ENCODE peak calls at places on chromosome 21, in ten cellular contexts. C is Calu3; A is ELR; E is activated naive CD4-positive, alpha-beta T cell; X is sciatic nerve; L is GM12892; T is NCI-H2107; B is cardiac muscle cell; M is stomach; G is NAMALWA. O is an unnamed sample.

GRCh38 chr21:33937931-33938339 is 22.3 kb upstream of the ATP5PO start:
- DNase-seq in C (no peak), A (no peak), E (no peak), X (no peak), L (no peak), T (no peak), B (peak), M (no peak), G (no peak), O (no peak)

GRCh38 chr21:45543710-45544448 is 1.6 kb upstream of the SLC19A1 start:
- DNase-seq in C (no peak), A (no peak), E (no peak), X (peak), L (peak), T (no peak), B (no peak), M (peak), G (no peak), O (no peak)

GRCh38 chr21:27219068-27219467 is 252.2 kb upstream of the ADAMTS5 start:
- DNase-seq in C (no peak), A (peak), E (no peak), X (no peak), L (no peak), T (no peak), B (peak), M (no peak), G (no peak), O (no peak)

GRCh38 chr21:41362605-41363369 is 960 bp downstream of the MX2 start:
- DNase-seq in C (no peak), A (no peak), E (no peak), X (no peak), L (no peak), T (no peak), B (no peak), M (no peak), G (no peak), O (no peak)

GRCh38 chr21:33202464-33203363 is 27.0 kb upstream of the IFNAR2 start:
- DNase-seq in C (peak), A (no peak), E (no peak), X (no peak), L (no peak), T (no peak), B (no peak), M (no peak), G (no peak), O (no peak)

GRCh38 chr21:25370311-25370744 is 237.0 kb downstream of the MRPL39 start:
- DNase-seq in C (peak), A (peak), E (no peak), X (no peak), L (no peak), T (no peak), B (peak), M (no peak), G (no peak), O (no peak)

GRCh38 chr21:46196733-46197132 is 12.5 kb upstream of the SPATC1L start:
- DNase-seq in C (no peak), A (no peak), E (no peak), X (peak), L (no peak), T (no peak), B (no peak), M (peak), G (no peak), O (no peak)

GRCh38 chr21:35366348-35367085 is 317.4 kb upstream of the RUNX1 start:
- DNase-seq in C (no peak), A (no peak), E (no peak), X (no peak), L (no peak), T (no peak), B (peak), M (no peak), G (no peak), O (no peak)

GRCh38 chr21:43726686-43727570 is 8.0 kb downstream of the PDXK start:
- DNase-seq in C (peak), A (no peak), E (no peak), X (no peak), L (no peak), T (no peak), B (no peak), M (no peak), G (no peak), O (no peak)

GRCh38 chr21:33019885-33020557 is 5.7 kb upstream of the OLIG2 start:
- DNase-seq in C (no peak), A (no peak), E (no peak), X (no peak), L (peak), T (no peak), B (no peak), M (no peak), G (no peak), O (no peak)

GRCh38 chr21:27362249-27362648 is 395.4 kb upstream of the ADAMTS5 start:
- DNase-seq in C (no peak), A (peak), E (no peak), X (no peak), L (no peak), T (no peak), B (peak), M (no peak), G (no peak), O (no peak)

GRCh38 chr21:42021751-42022430 is 11.7 kb upstream of the ZBTB21 start:
- DNase-seq in C (no peak), A (no peak), E (no peak), X (no peak), L (no peak), T (peak), B (no peak), M (no peak), G (no peak), O (no peak)

GRCh38 chr21:27425574-27425973 is 458.7 kb upstream of the ADAMTS5 start:
- DNase-seq in C (no peak), A (peak), E (no peak), X (no peak), L (no peak), T (no peak), B (peak), M (no peak), G (no peak), O (no peak)

GRCh38 chr21:36359185-36359584 is 26.0 kb upstream of the CHAF1B start:
- DNase-seq in C (no peak), A (no peak), E (no peak), X (no peak), L (no peak), T (no peak), B (no peak), M (no peak), G (no peak), O (no peak)

O was measured in Jurkat, Clone E6-1.